ENCODE peak calls at places on chromosomes 11 and 22, in seven cellular contexts. C, G, W, V, I, L and A are unnamed samples.

GRCh38 chr11:21806508-21806907 is 386.4 kb upstream of the ANO5 start:
- DNase-seq in C (no peak), G (no peak), W (no peak), V (no peak), I (no peak), L (no peak), A (no peak)

GRCh38 chr22:46203590-46203980 is 46.5 kb downstream of the CDPF1 start:
- DNase-seq in C (no peak), G (no peak), W (no peak), V (no peak), I (no peak), L (no peak), A (no peak)

GRCh38 chr11:35605691-35606090 is 12.6 kb upstream of the FJX1 start:
- DNase-seq in C (no peak), G (no peak), W (no peak), V (no peak), I (no peak), L (no peak), A (no peak)

GRCh38 chr22:25546751-25547150 is 17.7 kb upstream of the GRK3 start:
- DNase-seq in C (no peak), G (no peak), W (no peak), V (no peak), I (peak), L (no peak), A (no peak)

GRCh38 chr11:74417379-74417804 is 19.2 kb upstream of the PGM2L1 start:
- DNase-seq in C (no peak), G (no peak), W (peak), V (no peak), I (no peak), L (peak), A (no peak)

GRCh38 chr11:63944987-63945386 is 6.2 kb downstream of the NAA40 start:
- DNase-seq in C (no peak), G (no peak), W (no peak), V (no peak), I (no peak), L (no peak), A (no peak)

GRCh38 chr11:21301981-21302380 is 632.6 kb downstream of the NELL1 start:
- DNase-seq in C (no peak), G (no peak), W (no peak), V (no peak), I (no peak), L (no peak), A (no peak)

GRCh38 chr11:66221726-66222236 is 46.7 kb upstream of the RAB1B start:
- DNase-seq in C (no peak), G (no peak), W (no peak), V (peak), I (no peak), L (no peak), A (peak)

GRCh38 chr11:124199702-124200101 is 16.6 kb downstream of the OR10D3 start:
- DNase-seq in C (no peak), G (no peak), W (no peak), V (no peak), I (no peak), L (no peak), A (peak)

GRCh38 chr11:57741132-57742086 is at the start of gene SELENOH:
- DNase-seq in C (peak), G (peak), W (peak), V (peak), I (peak), L (peak), A (peak)

GRCh38 chr11:31997955-31998354 is 92.9 kb upstream of the RCN1 start:
- DNase-seq in C (no peak), G (no peak), W (no peak), V (no peak), I (no peak), L (no peak), A (no peak)

GRCh38 chr11:9568854-9569587 is 4.4 kb upstream of the WEE1 start:
- DNase-seq in C (no peak), G (no peak), W (no peak), V (no peak), I (peak), L (peak), A (peak)

GRCh38 chr11:10627306-10627705 is 58.8 kb upstream of the LYVE1 start:
- DNase-seq in C (no peak), G (no peak), W (no peak), V (no peak), I (no peak), L (no peak), A (no peak)

GRCh38 chr11:57643802-57644201 is 5.9 kb downstream of the YPEL4 start:
- DNase-seq in C (no peak), G (no peak), W (no peak), V (no peak), I (no peak), L (no peak), A (no peak)

GRCh38 chr11:8807544-8808225 is 103.3 kb upstream of the AKIP1 start:
- DNase-seq in C (no peak), G (no peak), W (no peak), V (no peak), I (no peak), L (no peak), A (peak)

GRCh38 chr22:27386186-27386585 is 415.4 kb downstream of the MN1 start:
- DNase-seq in C (no peak), G (peak), W (no peak), V (no peak), I (no peak), L (no peak), A (no peak)

GRCh38 chr22:44685384-44686056 is 16.5 kb upstream of the PRR5 start:
- DNase-seq in C (no peak), G (no peak), W (no peak), V (peak), I (peak), L (peak), A (peak)

GRCh38 chr11:64844330-64845124 is at the start of gene CDC42BPG:
- DNase-seq in C (peak), G (no peak), W (peak), V (peak), I (peak), L (peak), A (no peak)

GRCh38 chr11:31798057-31799035 is 12.8 kb downstream of the PAX6 start:
- DNase-seq in C (no peak), G (peak), W (no peak), V (peak), I (no peak), L (no peak), A (no peak)

GRCh38 chr11:68749501-68750196 is 1.7 kb downstream of the TESMIN start:
- DNase-seq in C (no peak), G (no peak), W (no peak), V (no peak), I (no peak), L (no peak), A (no peak)

GRCh38 chr11:62512961-62513360 is 33.6 kb downstream of the AHNAK start:
- DNase-seq in C (no peak), G (no peak), W (no peak), V (no peak), I (no peak), L (no peak), A (no peak)

GRCh38 chr11:8581300-8581699 is 12.7 kb downstream of the STK33 start:
- DNase-seq in C (no peak), G (no peak), W (no peak), V (no peak), I (no peak), L (no peak), A (no peak)

GRCh38 chr11:120890921-120891320 is 133.0 kb upstream of the TBCEL start:
- DNase-seq in C (no peak), G (no peak), W (no peak), V (no peak), I (no peak), L (no peak), A (no peak)

GRCh38 chr11:455566-456147 is 5.6 kb downstream of the PTDSS2 start:
- DNase-seq in C (no peak), G (no peak), W (no peak), V (no peak), I (no peak), L (no peak), A (no peak)

GRCh38 chr11:67118059-67118766 is 850 bp upstream of the KDM2A start:
- DNase-seq in C (no peak), G (peak), W (peak), V (peak), I (no peak), L (peak), A (no peak)

GRCh38 chr11:114243461-114244372 is 52.5 kb upstream of the NNMT start:
- DNase-seq in C (no peak), G (no peak), W (peak), V (no peak), I (no peak), L (no peak), A (no peak)

GRCh38 chr22:48866906-48867597 is 960.6 kb downstream of the BRD1 start:
- DNase-seq in C (no peak), G (no peak), W (no peak), V (no peak), I (no peak), L (no peak), A (no peak)

GRCh38 chr22:36014539-36015072 is 14.0 kb downstream of the RBFOX2 start:
- DNase-seq in C (no peak), G (no peak), W (no peak), V (no peak), I (no peak), L (no peak), A (no peak)